ENCODE peak calls at places on chromosomes 12 and 14, in four cellular contexts. V, S, F and C are unnamed samples.

GRCh38 chr14:101057394-101057793 is 153.9 kb upstream of the RTL1 start:
- DNase-seq in F (no peak), V (no peak), S (no peak), C (no peak)

GRCh38 chr12:49131973-49132461 is 822 bp upstream of the TUBA1B start:
- DNase-seq in S (no peak), V (peak; percentile 63), F (no peak), C (no peak)

GRCh38 chr14:92456215-92457017 is 57.2 kb upstream of the RIN3 start:
- DNase-seq in V (peak; percentile 83), F (no peak), S (peak; percentile 24), C (peak; percentile 85)

GRCh38 chr12:114933428-114934160 is 249.6 kb upstream of the TBX3 start:
- DNase-seq in F (peak; percentile 87), S (peak; percentile 94), V (peak; percentile 82), C (peak; percentile 95)

GRCh38 chr14:95515523-95516517 is 630 bp downstream of the SYNE3 start:
- DNase-seq in F (no peak), S (no peak), V (peak; percentile 39), C (peak; percentile 72)

GRCh38 chr14:69614592-69614991 is 3.2 kb downstream of the SUSD6 start:
- DNase-seq in V (no peak), S (no peak), F (no peak), C (no peak)

GRCh38 chr12:7101694-7102131 is 7.3 kb downstream of the C1RL start:
- DNase-seq in V (no peak), F (no peak), S (no peak), C (no peak)

GRCh38 chr12:57404966-57405640 is 25.7 kb downstream of the R3HDM2 start:
- DNase-seq in S (no peak), V (no peak), F (no peak), C (peak; percentile 82)

GRCh38 chr12:57439762-57440266 is 5.2 kb downstream of the INHBC start:
- DNase-seq in F (no peak), S (no peak), V (no peak), C (no peak)

GRCh38 chr12:28486521-28486920 is 296.3 kb downstream of the CCDC91 start:
- DNase-seq in V (no peak), S (no peak), F (no peak), C (no peak)

GRCh38 chr12:18267427-18267826 is 6.1 kb downstream of the PIK3C2G start:
- DNase-seq in F (no peak), S (no peak), V (no peak), C (no peak)

GRCh38 chr14:101457936-101458535 is 103.3 kb upstream of the DIO3 start:
- DNase-seq in V (no peak), S (no peak), F (no peak), C (no peak)

GRCh38 chr14:100864960-100865681 is 38.4 kb downstream of the RTL1 start:
- DNase-seq in F (no peak), S (no peak), V (no peak), C (no peak)

GRCh38 chr14:54562334-54562733 is 4.6 kb upstream of the SAMD4A start:
- DNase-seq in V (no peak), F (no peak), S (peak; percentile 44), C (no peak)

GRCh38 chr14:30252151-30252550 is 306.8 kb upstream of the G2E3 start:
- DNase-seq in V (no peak), F (no peak), S (no peak), C (no peak)

GRCh38 chr14:98181768-98182167 is 1090.2 kb downstream of the BCL11B start:
- DNase-seq in S (no peak), F (no peak), V (no peak), C (no peak)

GRCh38 chr12:19190292-19191031 is 60.9 kb downstream of the PLEKHA5 start:
- DNase-seq in V (peak; percentile 59), F (no peak), S (peak; percentile 53), C (no peak)

GRCh38 chr14:69320581-69321365 is 60.8 kb downstream of the GALNT16 start:
- DNase-seq in S (no peak), F (no peak), V (no peak), C (no peak)

GRCh38 chr12:113271853-113272561 is 50.7 kb downstream of the TPCN1 start:
- DNase-seq in F (no peak), V (peak; percentile 93), S (peak; percentile 64), C (peak; percentile 29)

GRCh38 chr12:65895759-65896656 is 71.7 kb downstream of the HMGA2 start:
- DNase-seq in V (peak; percentile 50), F (no peak), S (peak; percentile 59), C (peak; percentile 17)

GRCh38 chr12:62912644-62913043 is 22.3 kb downstream of the PPM1H start:
- DNase-seq in F (no peak), V (no peak), S (no peak), C (no peak)

GRCh38 chr14:68888883-68889282 is 90.2 kb downstream of the ACTN1 start:
- DNase-seq in F (no peak), S (no peak), V (no peak), C (no peak)

GRCh38 chr12:116620801-116621593 is 61.8 kb downstream of the MAP1LC3B2 start:
- DNase-seq in S (no peak), V (no peak), F (no peak), C (no peak)

GRCh38 chr12:95608252-95609033 is 57.2 kb upstream of the USP44 start:
- DNase-seq in F (no peak), S (peak; percentile 30), V (peak; percentile 54), C (no peak)

GRCh38 chr14:36268957-36269734 is 51.3 kb downstream of the MBIP start:
- DNase-seq in S (no peak), V (no peak), F (no peak), C (no peak)

GRCh38 chr12:91017043-91017442 is 12.3 kb upstream of the EPYC start:
- DNase-seq in F (no peak), S (no peak), V (no peak), C (no peak)

GRCh38 chr12:66636771-66637170 is 42.1 kb downstream of the GRIP1 start:
- DNase-seq in S (no peak), F (no peak), V (no peak), C (no peak)

GRCh38 chr12:53292441-53292840 is 2.9 kb upstream of the PFDN5 start:
- DNase-seq in S (no peak), F (no peak), V (no peak), C (no peak)

GRCh38 chr14:90996967-90997366 is 63.5 kb downstream of the RPS6KA5 start:
- DNase-seq in S (no peak), V (no peak), F (no peak), C (no peak)

GRCh38 chr12:8637666-8638065 is 25.0 kb downstream of the MFAP5 start:
- DNase-seq in V (no peak), F (no peak), S (no peak), C (no peak)

GRCh38 chr12:44709166-44709565 is 166.9 kb downstream of the NELL2 start:
- DNase-seq in V (no peak), S (peak; percentile 91), F (no peak), C (no peak)

GRCh38 chr12:107488666-107489065 is 196.9 kb upstream of the PWP1 start:
- DNase-seq in V (no peak), S (no peak), F (no peak), C (no peak)

GRCh38 chr14:92963301-92964123 is 40.6 kb downstream of the CHGA start:
- DNase-seq in F (no peak), V (no peak), S (no peak), C (no peak)

GRCh38 chr12:130688027-130688778 is 27.9 kb downstream of the RIMBP2 start:
- DNase-seq in V (no peak), F (no peak), S (no peak), C (no peak)

GRCh38 chr14:100694579-100695422 is 31.9 kb upstream of the DLK1 start:
- DNase-seq in V (no peak), F (no peak), S (no peak), C (no peak)